ENCODE peak calls at places on chromosomes 6 and 20, in ten cellular contexts. One of them, this sample, is unnamed.

GRCh38 chr6:83815631-83816030 is 37.5 kb upstream of the RIPPLY2 start:
- DNase-seq in Ammon's horn: no peak
- DNase-seq in activated naive CD4-positive, alpha-beta T cell treated with anti-CD3 and anti-CD28 coated beads for 36 hours: no peak
- DNase-seq in MM.1S: no peak
- DNase-seq in LHCN-M2: peak
- DNase-seq in GM13977: no peak
- DNase-seq in fibroblast of lung: no peak
- DNase-seq in GM13976: no peak
- DNase-seq in memory B cell: no peak
- DNase-seq in NCI-H446: no peak
- DNase-seq in this sample: no peak

GRCh38 chr6:11009353-11009752 is 34.8 kb downstream of the ELOVL2 start:
- DNase-seq in NCI-H446: no peak
- DNase-seq in MM.1S: peak
- DNase-seq in activated naive CD4-positive, alpha-beta T cell treated with anti-CD3 and anti-CD28 coated beads for 36 hours: no peak
- DNase-seq in LHCN-M2: peak
- DNase-seq in GM13977: peak
- DNase-seq in memory B cell: no peak
- DNase-seq in GM13976: no peak
- DNase-seq in fibroblast of lung: peak
- DNase-seq in Ammon's horn: no peak
- DNase-seq in this sample: peak

GRCh38 chr20:46682063-46682821 is 7.0 kb downstream of the TP53RK start:
- DNase-seq in LHCN-M2: no peak
- DNase-seq in GM13977: no peak
- DNase-seq in activated naive CD4-positive, alpha-beta T cell treated with anti-CD3 and anti-CD28 coated beads for 36 hours: no peak
- DNase-seq in Ammon's horn: no peak
- DNase-seq in memory B cell: no peak
- DNase-seq in NCI-H446: no peak
- DNase-seq in fibroblast of lung: no peak
- DNase-seq in GM13976: no peak
- DNase-seq in MM.1S: no peak
- DNase-seq in this sample: no peak

GRCh38 chr6:64890609-64891008 is 816.4 kb downstream of the EYS start:
- DNase-seq in LHCN-M2: no peak
- DNase-seq in NCI-H446: no peak
- DNase-seq in fibroblast of lung: peak
- DNase-seq in Ammon's horn: no peak
- DNase-seq in GM13977: no peak
- DNase-seq in memory B cell: no peak
- DNase-seq in MM.1S: no peak
- DNase-seq in GM13976: no peak
- DNase-seq in activated naive CD4-positive, alpha-beta T cell treated with anti-CD3 and anti-CD28 coated beads for 36 hours: no peak
- DNase-seq in this sample: no peak

GRCh38 chr6:47844881-47845280 is 63.0 kb downstream of the OPN5 start:
- DNase-seq in memory B cell: no peak
- DNase-seq in NCI-H446: no peak
- DNase-seq in MM.1S: no peak
- DNase-seq in GM13976: no peak
- DNase-seq in activated naive CD4-positive, alpha-beta T cell treated with anti-CD3 and anti-CD28 coated beads for 36 hours: no peak
- DNase-seq in fibroblast of lung: no peak
- DNase-seq in LHCN-M2: no peak
- DNase-seq in GM13977: no peak
- DNase-seq in Ammon's horn: no peak
- DNase-seq in this sample: no peak

GRCh38 chr6:80363501-80363900 is 257.0 kb downstream of the BCKDHB start:
- DNase-seq in GM13977: no peak
- DNase-seq in memory B cell: no peak
- DNase-seq in LHCN-M2: peak
- DNase-seq in NCI-H446: no peak
- DNase-seq in fibroblast of lung: peak
- DNase-seq in Ammon's horn: no peak
- DNase-seq in GM13976: no peak
- DNase-seq in activated naive CD4-positive, alpha-beta T cell treated with anti-CD3 and anti-CD28 coated beads for 36 hours: no peak
- DNase-seq in MM.1S: no peak
- DNase-seq in this sample: no peak

GRCh38 chr20:15200139-15200538 is 862.7 kb upstream of the FLRT3 start:
- DNase-seq in NCI-H446: no peak
- DNase-seq in fibroblast of lung: no peak
- DNase-seq in Ammon's horn: no peak
- DNase-seq in GM13977: peak
- DNase-seq in GM13976: peak
- DNase-seq in memory B cell: no peak
- DNase-seq in LHCN-M2: peak
- DNase-seq in MM.1S: no peak
- DNase-seq in activated naive CD4-positive, alpha-beta T cell treated with anti-CD3 and anti-CD28 coated beads for 36 hours: no peak
- DNase-seq in this sample: peak

GRCh38 chr20:50601511-50602431 is 89.6 kb downstream of the RIPOR3 start:
- DNase-seq in fibroblast of lung: no peak
- DNase-seq in NCI-H446: no peak
- DNase-seq in Ammon's horn: no peak
- DNase-seq in memory B cell: no peak
- DNase-seq in LHCN-M2: no peak
- DNase-seq in GM13976: no peak
- DNase-seq in activated naive CD4-positive, alpha-beta T cell treated with anti-CD3 and anti-CD28 coated beads for 36 hours: no peak
- DNase-seq in GM13977: no peak
- DNase-seq in MM.1S: peak
- DNase-seq in this sample: no peak

GRCh38 chr6:134347916-134348805 is 30.2 kb upstream of the SGK1 start:
- DNase-seq in GM13977: no peak
- DNase-seq in MM.1S: no peak
- DNase-seq in memory B cell: no peak
- DNase-seq in LHCN-M2: peak
- DNase-seq in NCI-H446: peak
- DNase-seq in activated naive CD4-positive, alpha-beta T cell treated with anti-CD3 and anti-CD28 coated beads for 36 hours: no peak
- DNase-seq in GM13976: no peak
- DNase-seq in Ammon's horn: peak
- DNase-seq in fibroblast of lung: peak
- DNase-seq in this sample: no peak

GRCh38 chr20:56431451-56431850 is 19.4 kb downstream of the CASS4 start:
- DNase-seq in GM13976: no peak
- DNase-seq in memory B cell: no peak
- DNase-seq in Ammon's horn: no peak
- DNase-seq in activated naive CD4-positive, alpha-beta T cell treated with anti-CD3 and anti-CD28 coated beads for 36 hours: no peak
- DNase-seq in MM.1S: no peak
- DNase-seq in LHCN-M2: peak
- DNase-seq in GM13977: no peak
- DNase-seq in NCI-H446: no peak
- DNase-seq in fibroblast of lung: no peak
- DNase-seq in this sample: no peak

GRCh38 chr20:8132015-8132631 is at the start of gene PLCB1:
- DNase-seq in activated naive CD4-positive, alpha-beta T cell treated with anti-CD3 and anti-CD28 coated beads for 36 hours: peak
- DNase-seq in Ammon's horn: peak
- DNase-seq in GM13976: peak
- DNase-seq in LHCN-M2: peak
- DNase-seq in fibroblast of lung: peak
- DNase-seq in NCI-H446: peak
- DNase-seq in MM.1S: peak
- DNase-seq in GM13977: peak
- DNase-seq in memory B cell: peak
- DNase-seq in this sample: peak

GRCh38 chr6:135163440-135163738 is 17.7 kb upstream of the MYB start:
- DNase-seq in MM.1S: peak
- DNase-seq in Ammon's horn: no peak
- DNase-seq in GM13977: peak
- DNase-seq in fibroblast of lung: no peak
- DNase-seq in LHCN-M2: no peak
- DNase-seq in GM13976: peak
- DNase-seq in NCI-H446: no peak
- DNase-seq in memory B cell: no peak
- DNase-seq in activated naive CD4-positive, alpha-beta T cell treated with anti-CD3 and anti-CD28 coated beads for 36 hours: peak
- DNase-seq in this sample: peak

GRCh38 chr6:27889628-27890315 is 22.4 kb downstream of the OR2B2 start:
- DNase-seq in MM.1S: peak
- DNase-seq in GM13977: no peak
- DNase-seq in activated naive CD4-positive, alpha-beta T cell treated with anti-CD3 and anti-CD28 coated beads for 36 hours: no peak
- DNase-seq in memory B cell: no peak
- DNase-seq in GM13976: no peak
- DNase-seq in Ammon's horn: no peak
- DNase-seq in fibroblast of lung: no peak
- DNase-seq in LHCN-M2: no peak
- DNase-seq in NCI-H446: no peak
- DNase-seq in this sample: peak

GRCh38 chr20:3115190-3116107 is 30.9 kb upstream of the AVP start:
- DNase-seq in fibroblast of lung: peak
- DNase-seq in Ammon's horn: peak
- DNase-seq in NCI-H446: peak
- DNase-seq in MM.1S: peak
- DNase-seq in activated naive CD4-positive, alpha-beta T cell treated with anti-CD3 and anti-CD28 coated beads for 36 hours: no peak
- DNase-seq in memory B cell: no peak
- DNase-seq in GM13976: peak
- DNase-seq in GM13977: peak
- DNase-seq in LHCN-M2: peak
- DNase-seq in this sample: peak

GRCh38 chr6:30889138-30889885 is 5.0 kb downstream of the DDR1 start:
- DNase-seq in MM.1S: no peak
- DNase-seq in fibroblast of lung: no peak
- DNase-seq in GM13976: peak
- DNase-seq in Ammon's horn: no peak
- DNase-seq in memory B cell: no peak
- DNase-seq in LHCN-M2: no peak
- DNase-seq in NCI-H446: no peak
- DNase-seq in GM13977: no peak
- DNase-seq in activated naive CD4-positive, alpha-beta T cell treated with anti-CD3 and anti-CD28 coated beads for 36 hours: no peak
- DNase-seq in this sample: no peak

GRCh38 chr20:17504326-17504897 is 26.8 kb downstream of the BFSP1 start:
- DNase-seq in activated naive CD4-positive, alpha-beta T cell treated with anti-CD3 and anti-CD28 coated beads for 36 hours: no peak
- DNase-seq in MM.1S: peak
- DNase-seq in LHCN-M2: no peak
- DNase-seq in fibroblast of lung: no peak
- DNase-seq in NCI-H446: no peak
- DNase-seq in GM13977: no peak
- DNase-seq in memory B cell: no peak
- DNase-seq in Ammon's horn: no peak
- DNase-seq in GM13976: peak
- DNase-seq in this sample: no peak

GRCh38 chr6:37239950-37240713 is 17.4 kb upstream of the TBC1D22B start:
- DNase-seq in GM13976: peak
- DNase-seq in activated naive CD4-positive, alpha-beta T cell treated with anti-CD3 and anti-CD28 coated beads for 36 hours: peak
- DNase-seq in fibroblast of lung: peak
- DNase-seq in memory B cell: no peak
- DNase-seq in LHCN-M2: peak
- DNase-seq in GM13977: peak
- DNase-seq in MM.1S: peak
- DNase-seq in Ammon's horn: peak
- DNase-seq in NCI-H446: peak
- DNase-seq in this sample: peak

GRCh38 chr6:99522531-99522930 is 7.3 kb upstream of the USP45 start:
- DNase-seq in Ammon's horn: no peak
- DNase-seq in MM.1S: no peak
- DNase-seq in GM13976: no peak
- DNase-seq in GM13977: no peak
- DNase-seq in NCI-H446: no peak
- DNase-seq in LHCN-M2: peak
- DNase-seq in activated naive CD4-positive, alpha-beta T cell treated with anti-CD3 and anti-CD28 coated beads for 36 hours: no peak
- DNase-seq in fibroblast of lung: peak
- DNase-seq in memory B cell: no peak
- DNase-seq in this sample: no peak

GRCh38 chr6:135423649-135424128 is 73.9 kb downstream of the AHI1 start:
- DNase-seq in MM.1S: peak
- DNase-seq in Ammon's horn: peak
- DNase-seq in activated naive CD4-positive, alpha-beta T cell treated with anti-CD3 and anti-CD28 coated beads for 36 hours: no peak
- DNase-seq in GM13976: peak
- DNase-seq in memory B cell: peak
- DNase-seq in NCI-H446: peak
- DNase-seq in LHCN-M2: peak
- DNase-seq in fibroblast of lung: peak
- DNase-seq in GM13977: peak
- DNase-seq in this sample: peak

GRCh38 chr6:13307508-13307995 is 20.8 kb downstream of the TBC1D7 start:
- DNase-seq in Ammon's horn: no peak
- DNase-seq in fibroblast of lung: peak
- DNase-seq in NCI-H446: no peak
- DNase-seq in GM13976: no peak
- DNase-seq in GM13977: no peak
- DNase-seq in activated naive CD4-positive, alpha-beta T cell treated with anti-CD3 and anti-CD28 coated beads for 36 hours: no peak
- DNase-seq in MM.1S: no peak
- DNase-seq in LHCN-M2: peak
- DNase-seq in memory B cell: no peak
- DNase-seq in this sample: no peak

GRCh38 chr20:57781901-57782300 is 72.1 kb upstream of the PMEPA1 start:
- DNase-seq in GM13977: no peak
- DNase-seq in activated naive CD4-positive, alpha-beta T cell treated with anti-CD3 and anti-CD28 coated beads for 36 hours: no peak
- DNase-seq in GM13976: no peak
- DNase-seq in Ammon's horn: no peak
- DNase-seq in memory B cell: no peak
- DNase-seq in MM.1S: no peak
- DNase-seq in NCI-H446: no peak
- DNase-seq in LHCN-M2: no peak
- DNase-seq in fibroblast of lung: no peak
- DNase-seq in this sample: no peak

GRCh38 chr6:137738197-137738596 is 128.9 kb upstream of the TNFAIP3 start:
- DNase-seq in LHCN-M2: no peak
- DNase-seq in GM13976: no peak
- DNase-seq in NCI-H446: no peak
- DNase-seq in activated naive CD4-positive, alpha-beta T cell treated with anti-CD3 and anti-CD28 coated beads for 36 hours: no peak
- DNase-seq in MM.1S: no peak
- DNase-seq in memory B cell: no peak
- DNase-seq in Ammon's horn: no peak
- DNase-seq in fibroblast of lung: peak
- DNase-seq in GM13977: no peak
- DNase-seq in this sample: no peak

GRCh38 chr20:57153238-57153905 is 113.1 kb downstream of the BMP7 start:
- DNase-seq in NCI-H446: no peak
- DNase-seq in memory B cell: no peak
- DNase-seq in activated naive CD4-positive, alpha-beta T cell treated with anti-CD3 and anti-CD28 coated beads for 36 hours: no peak
- DNase-seq in Ammon's horn: no peak
- DNase-seq in GM13977: no peak
- DNase-seq in GM13976: no peak
- DNase-seq in fibroblast of lung: no peak
- DNase-seq in LHCN-M2: no peak
- DNase-seq in MM.1S: no peak
- DNase-seq in this sample: no peak

GRCh38 chr6:148440877-148441453 is 98.3 kb downstream of the SASH1 start:
- DNase-seq in fibroblast of lung: peak
- DNase-seq in GM13977: no peak
- DNase-seq in MM.1S: no peak
- DNase-seq in NCI-H446: peak
- DNase-seq in Ammon's horn: peak
- DNase-seq in memory B cell: no peak
- DNase-seq in LHCN-M2: peak
- DNase-seq in activated naive CD4-positive, alpha-beta T cell treated with anti-CD3 and anti-CD28 coated beads for 36 hours: no peak
- DNase-seq in GM13976: no peak
- DNase-seq in this sample: no peak

GRCh38 chr6:166418691-166419143 is 36.0 kb upstream of the MPC1 start:
- DNase-seq in activated naive CD4-positive, alpha-beta T cell treated with anti-CD3 and anti-CD28 coated beads for 36 hours: peak
- DNase-seq in memory B cell: no peak
- DNase-seq in NCI-H446: no peak
- DNase-seq in GM13976: no peak
- DNase-seq in LHCN-M2: no peak
- DNase-seq in GM13977: no peak
- DNase-seq in Ammon's horn: no peak
- DNase-seq in MM.1S: no peak
- DNase-seq in fibroblast of lung: no peak
- DNase-seq in this sample: no peak

GRCh38 chr6:17336425-17336824 is 55.3 kb downstream of the RBM24 start:
- DNase-seq in GM13977: no peak
- DNase-seq in memory B cell: no peak
- DNase-seq in NCI-H446: no peak
- DNase-seq in GM13976: no peak
- DNase-seq in MM.1S: no peak
- DNase-seq in fibroblast of lung: peak
- DNase-seq in activated naive CD4-positive, alpha-beta T cell treated with anti-CD3 and anti-CD28 coated beads for 36 hours: no peak
- DNase-seq in Ammon's horn: no peak
- DNase-seq in LHCN-M2: no peak
- DNase-seq in this sample: no peak

GRCh38 chr6:43278524-43279078 is 19.5 kb upstream of the SLC22A7 start:
- DNase-seq in MM.1S: no peak
- DNase-seq in activated naive CD4-positive, alpha-beta T cell treated with anti-CD3 and anti-CD28 coated beads for 36 hours: no peak
- DNase-seq in GM13976: no peak
- DNase-seq in GM13977: no peak
- DNase-seq in Ammon's horn: no peak
- DNase-seq in memory B cell: no peak
- DNase-seq in NCI-H446: no peak
- DNase-seq in LHCN-M2: peak
- DNase-seq in fibroblast of lung: no peak
- DNase-seq in this sample: no peak

GRCh38 chr20:25226433-25227316 is 21.2 kb upstream of the PYGB start:
- DNase-seq in memory B cell: no peak
- DNase-seq in GM13976: no peak
- DNase-seq in fibroblast of lung: no peak
- DNase-seq in Ammon's horn: peak
- DNase-seq in LHCN-M2: no peak
- DNase-seq in GM13977: no peak
- DNase-seq in activated naive CD4-positive, alpha-beta T cell treated with anti-CD3 and anti-CD28 coated beads for 36 hours: no peak
- DNase-seq in MM.1S: no peak
- DNase-seq in NCI-H446: no peak
- DNase-seq in this sample: no peak

This sample was measured in GM12865.